ENCODE peak calls at places on chromosomes 2 and 18, in nine cellular contexts. T is ovary, Y is adrenal gland, Q is endothelial cell of umbilical vein, Z is breast epithelium, V is IMR-90, L is tibial nerve, J is transverse colon, F is body of pancreas. N is an unnamed sample.

GRCh38 chr2:11012131-11012693 is 100.5 kb downstream of the KCNF1 start:
- DNase-seq in F (no peak), J (no peak), T (no peak), Q (no peak), Z (no peak), Y (no peak), L (no peak), V (no peak), N (peak)

GRCh38 chr2:119958642-119959268 is 54.1 kb upstream of the EPB41L5 start:
- DNase-seq in L (no peak), J (no peak), Q (no peak), Y (no peak), T (no peak), Z (no peak), F (no peak), V (peak), N (no peak)

GRCh38 chr2:63581266-63581961 is 6.9 kb downstream of the WDPCP start:
- DNase-seq in Z (no peak), F (peak), L (no peak), V (peak), T (no peak), Y (peak), J (no peak), Q (peak), N (peak)

GRCh38 chr2:40243581-40243980 is 208.3 kb downstream of the SLC8A1 start:
- DNase-seq in F (no peak), T (no peak), Y (no peak), V (peak), Z (no peak), L (no peak), Q (no peak), J (no peak), N (no peak)

GRCh38 chr18:47696870-47697269 is 233.6 kb downstream of the SMAD2 start:
- DNase-seq in J (no peak), V (no peak), Q (no peak), Z (no peak), L (no peak), T (no peak), F (no peak), Y (no peak), N (peak)

GRCh38 chr2:184890311-184890710 is 292.0 kb downstream of the ZNF804A start:
- DNase-seq in V (peak), F (no peak), Q (no peak), T (no peak), L (no peak), Y (no peak), Z (no peak), J (no peak), N (no peak)

GRCh38 chr2:60366178-60366577 is 187.3 kb downstream of the BCL11A start:
- DNase-seq in Z (no peak), F (no peak), J (peak), L (no peak), Y (no peak), Q (no peak), V (no peak), T (no peak), N (peak)

GRCh38 chr2:150134223-150134858 is 353.1 kb downstream of the RND3 start:
- DNase-seq in F (no peak), Z (no peak), V (peak), Q (no peak), Y (no peak), J (no peak), L (no peak), T (no peak), N (no peak)

GRCh38 chr2:183063083-183063482 is 15.5 kb upstream of the DUSP19 start:
- DNase-seq in F (no peak), T (no peak), V (peak), J (no peak), L (no peak), Q (peak), Z (no peak), Y (no peak), N (no peak)

GRCh38 chr2:110115291-110116032 is at the start of gene MALL:
- DNase-seq in L (no peak), V (no peak), Y (no peak), T (no peak), Z (peak), Q (peak), J (peak), F (peak), N (no peak)

GRCh38 chr18:48957136-48957535 is 6.4 kb upstream of the SMAD7 start:
- DNase-seq in F (no peak), Z (no peak), Y (no peak), Q (no peak), J (no peak), L (no peak), V (no peak), T (no peak), N (no peak)

GRCh38 chr2:229488232-229488631 is 217.1 kb upstream of the PID1 start:
- DNase-seq in V (no peak), Y (no peak), F (no peak), Z (no peak), L (no peak), J (no peak), Q (no peak), T (no peak), N (no peak)

GRCh38 chr18:3075491-3075890 is 62.5 kb upstream of the LPIN2 start:
- DNase-seq in J (no peak), Q (no peak), L (no peak), Z (no peak), F (no peak), T (no peak), Y (no peak), V (no peak), N (no peak)

GRCh38 chr2:136104977-136105376 is 13.0 kb downstream of the CXCR4 start:
- DNase-seq in V (no peak), Y (no peak), Z (no peak), L (no peak), Q (no peak), F (no peak), T (no peak), J (no peak), N (no peak)

GRCh38 chr2:147989809-147990403 is 30.6 kb downstream of the ORC4 start:
- DNase-seq in L (peak), F (peak), Y (no peak), Z (no peak), V (peak), J (no peak), T (no peak), Q (peak), N (no peak)

GRCh38 chr18:10190564-10190963 is 263.9 kb upstream of the APCDD1 start:
- DNase-seq in T (no peak), L (no peak), Y (no peak), V (peak), Q (no peak), J (no peak), Z (no peak), F (no peak), N (no peak)

GRCh38 chr18:65750421-65751144 is at the start of gene CDH7:
- DNase-seq in Z (no peak), F (no peak), V (no peak), L (no peak), J (no peak), Y (no peak), Q (no peak), T (no peak), N (no peak)

GRCh38 chr2:198322275-198322674 is 517.9 kb downstream of the PLCL1 start:
- DNase-seq in T (no peak), V (no peak), Q (no peak), Z (no peak), J (no peak), L (no peak), Y (no peak), F (no peak), N (no peak)

GRCh38 chr18:43847164-43848091 is 570.1 kb upstream of the SYT4 start:
- DNase-seq in F (no peak), Y (no peak), J (no peak), T (no peak), Z (no peak), L (no peak), Q (peak), V (peak), N (no peak)

GRCh38 chr2:69958480-69958879 is 3.0 kb downstream of the ASPRV1 start:
- DNase-seq in Z (no peak), T (no peak), Q (no peak), F (no peak), Y (no peak), J (no peak), V (no peak), L (no peak), N (no peak)

GRCh38 chr2:216911008-216911407 is 51.1 kb upstream of the TNP1 start:
- DNase-seq in J (no peak), T (no peak), L (no peak), Q (no peak), Y (no peak), V (no peak), F (no peak), Z (no peak), N (no peak)

GRCh38 chr2:120436885-120437603 is 91.1 kb downstream of the INHBB start:
- DNase-seq in Q (peak), Z (no peak), L (no peak), V (peak), J (no peak), F (peak), Y (peak), T (no peak), N (peak)

DNA sequence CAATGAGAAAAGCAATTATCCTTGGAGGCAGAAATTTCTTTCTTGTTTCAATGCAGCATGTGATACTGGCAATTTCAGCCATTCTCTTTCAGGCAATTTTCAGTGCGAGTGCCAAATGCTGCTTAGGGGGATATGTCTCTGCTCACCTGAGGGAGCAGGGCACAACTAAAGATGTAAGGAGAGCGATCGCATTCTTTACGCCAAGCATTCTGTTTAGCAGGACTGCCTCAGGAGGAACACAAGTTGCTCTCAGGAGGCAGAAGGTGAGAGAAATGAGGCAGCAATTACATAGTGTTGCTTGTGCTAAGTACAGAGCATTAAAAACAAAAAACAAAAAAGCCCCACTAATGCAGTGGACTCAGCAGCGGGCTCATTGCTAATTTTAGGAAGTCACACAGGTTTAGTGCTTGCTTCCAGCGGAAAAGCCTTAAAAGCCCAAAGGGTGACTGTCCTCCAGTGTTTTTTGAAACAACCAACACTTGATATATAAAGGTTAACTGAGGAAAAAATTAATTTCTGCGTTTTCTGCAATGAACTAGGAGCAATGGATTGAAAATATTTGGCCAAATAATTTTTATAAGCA is 116.9 kb downstream of the METTL8 start:
- DNase-seq in Z (no peak), T (no peak), Y (no peak), F (no peak), Q (no peak), J (no peak), V (no peak), L (no peak), N (no peak)
- H3K4me3 ChIP-seq in Z (no peak), T (no peak), Y (no peak), F (no peak), Q (no peak), J (no peak), V (no peak), L (no peak), N (no peak)

GRCh38 chr2:27351802-27352598 is 4.6 kb downstream of the GTF3C2 start:
- DNase-seq in L (no peak), V (no peak), Z (no peak), Q (no peak), J (no peak), T (no peak), Y (no peak), F (no peak), N (no peak)

GRCh38 chr2:27354597-27354927 is 2.0 kb downstream of the GTF3C2 start:
- DNase-seq in L (no peak), T (no peak), V (no peak), F (no peak), J (no peak), Z (no peak), Q (no peak), Y (no peak), N (no peak)

GRCh38 chr2:27356056-27356381 is 545 bp downstream of the GTF3C2 start:
- DNase-seq in L (no peak), Q (peak), Y (peak), V (peak), Z (no peak), J (peak), T (peak), F (peak), N (peak)

GRCh38 chr2:27353762-27354596 is 2.6 kb downstream of the GTF3C2 start:
- DNase-seq in V (peak), J (no peak), F (no peak), Y (no peak), T (no peak), Z (no peak), Q (no peak), L (no peak), N (no peak)

DNA sequence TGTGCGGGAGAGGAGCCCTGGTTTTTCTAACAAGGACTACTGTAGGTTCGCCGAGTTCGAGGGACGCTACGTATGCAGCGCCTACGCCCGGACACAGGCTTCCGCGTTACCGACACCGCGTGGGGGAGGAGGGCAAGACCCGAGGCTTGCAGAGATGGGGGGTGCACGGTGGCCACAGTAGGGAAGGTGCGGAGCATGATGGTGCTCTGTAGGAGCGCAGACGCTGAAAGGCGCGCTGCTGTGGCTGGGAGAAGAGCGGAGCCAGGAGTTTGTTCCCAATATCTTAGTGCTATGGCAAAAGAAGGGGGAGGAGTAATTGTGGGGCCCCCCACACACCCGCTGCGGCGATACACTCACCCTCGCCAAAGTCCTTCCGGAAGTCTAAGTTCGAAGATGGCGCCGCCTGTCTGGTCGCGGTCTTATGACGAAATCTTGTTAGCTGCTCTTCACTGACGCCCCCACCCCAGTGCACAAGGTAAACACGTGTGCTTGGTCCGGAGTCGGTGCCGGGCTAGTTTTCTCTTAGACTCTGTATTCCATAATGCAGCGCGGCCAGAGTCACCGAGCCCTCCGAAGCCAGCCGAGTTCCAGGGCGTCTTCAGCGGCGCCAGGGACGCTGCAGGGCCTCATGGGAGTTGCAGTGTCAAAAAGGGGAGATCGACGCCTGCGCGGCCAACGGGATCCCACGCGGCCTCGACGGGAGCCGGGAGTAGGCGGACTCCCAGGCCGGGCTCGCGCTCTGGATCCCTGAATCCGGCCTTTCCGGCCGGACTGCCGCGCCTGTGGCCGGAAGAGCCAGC is at the start of gene GTF3C2:
- DNase-seq in V (peak), J (peak), Y (peak), Q (peak), Z (peak), L (peak), T (peak), F (peak), N (peak)
- TF ChIP-seq POLR2A in V (peak), J (peak), Y (peak), Q (no peak), Z (peak), L (no peak), T (peak), F (no peak), N (no peak)

DNA sequence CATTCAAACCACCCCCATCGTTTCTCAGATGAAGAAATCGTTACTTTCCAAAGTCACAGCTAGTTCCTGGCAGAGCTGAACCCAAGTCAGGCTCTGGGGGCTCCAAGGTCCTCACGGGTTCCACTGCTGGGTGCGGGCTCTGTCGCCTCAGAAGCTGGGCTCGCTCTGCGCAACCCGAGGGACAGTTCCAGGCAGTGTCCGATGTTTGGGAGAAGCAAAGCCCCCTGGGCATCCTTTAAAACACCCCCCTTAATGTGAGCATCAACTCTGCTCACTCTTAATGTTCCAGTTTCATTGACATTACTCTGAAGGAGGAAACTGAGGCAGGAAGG is 796 bp downstream of the AOX1 start:
- DNase-seq in L (no peak), Z (no peak), J (no peak), Q (no peak), F (no peak), V (no peak), T (peak), Y (no peak), N (no peak)
- H3K4me3 ChIP-seq in L (peak), Z (peak), J (no peak), Q (no peak), F (peak), V (no peak), T (peak), Y (peak), N (peak)

GRCh38 chr2:191555092-191555742 is 122.7 kb upstream of the NABP1 start:
- DNase-seq in V (peak), J (peak), L (peak), Y (peak), F (peak), T (peak), Z (peak), Q (peak), N (peak)
- TF ChIP-seq POLR2A in V (no peak), J (no peak), L (no peak), Y (no peak), F (no peak), T (no peak), Z (no peak), Q (no peak), N (no peak)